ENCODE peak calls at places on chromosome 15, in five cellular contexts. H, V, M, N and W are unnamed samples.

GRCh38 chr15:56968821-56969220 is 50.4 kb downstream of the TCF12 start:
- DNase-seq in N (no peak), V (no peak), M (no peak), H (no peak), W (peak)

GRCh38 chr15:60844431-60845174 is 365.7 kb upstream of the ICE2 start:
- DNase-seq in N (no peak), H (peak), V (no peak), M (no peak), W (peak)

GRCh38 chr15:101511717-101512116 is 22.2 kb upstream of the PCSK6 start:
- DNase-seq in H (no peak), V (no peak), M (no peak), N (no peak), W (no peak)

GRCh38 chr15:70098461-70099166 is 897 bp upstream of the TLE3 start:
- DNase-seq in N (peak), M (peak), H (no peak), V (no peak), W (peak)

GRCh38 chr15:75349851-75350588 is 3.2 kb downstream of the NEIL1 start:
- DNase-seq in H (peak), N (no peak), V (no peak), M (no peak), W (peak)

GRCh38 chr15:83904107-83904720 is 250.3 kb downstream of the ADAMTSL3 start:
- DNase-seq in V (no peak), N (peak), H (no peak), M (no peak), W (peak)

GRCh38 chr15:99239545-99240198 is 9.7 kb downstream of the TTC23 start:
- DNase-seq in N (no peak), H (no peak), M (no peak), V (no peak), W (no peak)

GRCh38 chr15:96838088-96838487 is 507.6 kb downstream of the NR2F2 start:
- DNase-seq in N (no peak), M (no peak), H (no peak), V (no peak), W (no peak)

GRCh38 chr15:74414603-74415338 is 19.0 kb downstream of the SEMA7A start:
- DNase-seq in H (no peak), N (no peak), M (no peak), V (no peak), W (no peak)

GRCh38 chr15:50098576-50098975 is 20.5 kb downstream of the ATP8B4 start:
- DNase-seq in H (no peak), N (peak), M (no peak), V (no peak), W (no peak)

GRCh38 chr15:85333132-85333831 is 47.1 kb upstream of the AKAP13 start:
- DNase-seq in V (no peak), M (no peak), N (peak), H (no peak), W (no peak)

GRCh38 chr15:36313881-36314280 is 265.5 kb upstream of the CDIN1 start:
- DNase-seq in M (no peak), N (no peak), V (no peak), H (no peak), W (no peak)

GRCh38 chr15:100461049-100461448 is 67.7 kb downstream of the CERS3 start:
- DNase-seq in H (no peak), N (no peak), V (no peak), M (no peak), W (no peak)

GRCh38 chr15:89900849-89901248 is 7.1 kb upstream of the AP3S2 start:
- DNase-seq in M (no peak), V (no peak), N (no peak), H (no peak), W (no peak)

GRCh38 chr15:61879219-61879618 is 181.0 kb downstream of the VPS13C start:
- DNase-seq in H (no peak), M (no peak), N (no peak), V (no peak), W (peak)

GRCh38 chr15:58222698-58223097 is 84.5 kb downstream of the AQP9 start:
- DNase-seq in N (peak), V (no peak), M (no peak), H (no peak), W (no peak)

GRCh38 chr15:24633082-24633481 is 42.5 kb upstream of the NPAP1 start:
- DNase-seq in V (no peak), N (no peak), M (no peak), H (no peak), W (no peak)

GRCh38 chr15:40469776-40470390 is 901 bp upstream of the CHST14 start:
- DNase-seq in M (no peak), V (no peak), H (no peak), N (peak), W (no peak)